ENCODE peak calls at places on chromosomes 13 and 19, in five cellular contexts. One of them, this sample, is unnamed.

GRCh38 chr13:19658831-19659230 is 25.4 kb downstream of the MPHOSPH8 start:
- DNase-seq in Peyer's patch: no peak
- DNase-seq in CD8-positive, alpha-beta T cell: no peak
- DNase-seq in progenitor cell of endocrine pancreas: no peak
- DNase-seq in stomach: no peak
- DNase-seq in this sample: no peak

GRCh38 chr19:58570770-58571574 is 2.2 kb downstream of the MZF1 start:
- DNase-seq in Peyer's patch: peak
- DNase-seq in CD8-positive, alpha-beta T cell: no peak
- DNase-seq in progenitor cell of endocrine pancreas: no peak
- DNase-seq in stomach: no peak
- DNase-seq in this sample: peak

GRCh38 chr13:110430391-110431338 is 123.6 kb downstream of the COL4A2 start:
- DNase-seq in Peyer's patch: no peak
- DNase-seq in CD8-positive, alpha-beta T cell: no peak
- DNase-seq in progenitor cell of endocrine pancreas: no peak
- DNase-seq in stomach: no peak
- DNase-seq in this sample: no peak

GRCh38 chr13:113832631-113833030 is 31.2 kb downstream of the GAS6 start:
- DNase-seq in Peyer's patch: no peak
- DNase-seq in CD8-positive, alpha-beta T cell: no peak
- DNase-seq in progenitor cell of endocrine pancreas: no peak
- DNase-seq in stomach: no peak
- DNase-seq in this sample: no peak

GRCh38 chr13:50914301-50914700 is 4.7 kb downstream of the RNASEH2B start:
- DNase-seq in Peyer's patch: no peak
- DNase-seq in CD8-positive, alpha-beta T cell: no peak
- DNase-seq in progenitor cell of endocrine pancreas: no peak
- DNase-seq in stomach: no peak
- DNase-seq in this sample: no peak

GRCh38 chr13:105442941-105443340 is 1092.5 kb downstream of the EFNB2 start:
- DNase-seq in Peyer's patch: no peak
- DNase-seq in CD8-positive, alpha-beta T cell: no peak
- DNase-seq in progenitor cell of endocrine pancreas: no peak
- DNase-seq in stomach: no peak
- DNase-seq in this sample: no peak

GRCh38 chr13:60356970-60357369 is 40.0 kb upstream of the TDRD3 start:
- DNase-seq in Peyer's patch: no peak
- DNase-seq in CD8-positive, alpha-beta T cell: no peak
- DNase-seq in progenitor cell of endocrine pancreas: no peak
- DNase-seq in stomach: no peak
- DNase-seq in this sample: no peak

GRCh38 chr13:32259116-32259515 is 56.0 kb downstream of the ZAR1L start:
- DNase-seq in Peyer's patch: no peak
- DNase-seq in CD8-positive, alpha-beta T cell: no peak
- DNase-seq in progenitor cell of endocrine pancreas: no peak
- DNase-seq in stomach: no peak
- DNase-seq in this sample: no peak

GRCh38 chr19:49852631-49853126 is 1.7 kb downstream of the PTOV1 start:
- DNase-seq in Peyer's patch: no peak
- DNase-seq in CD8-positive, alpha-beta T cell: no peak
- DNase-seq in progenitor cell of endocrine pancreas: no peak
- DNase-seq in stomach: no peak
- DNase-seq in this sample: no peak

GRCh38 chr19:7004313-7004931 is 16.8 kb downstream of the MBD3L2B start:
- DNase-seq in Peyer's patch: no peak
- DNase-seq in CD8-positive, alpha-beta T cell: no peak
- DNase-seq in progenitor cell of endocrine pancreas: no peak
- DNase-seq in stomach: no peak
- DNase-seq in this sample: no peak
- TF ChIP-seq CTCF in Peyer's patch: no peak
- TF ChIP-seq CTCF in CD8-positive, alpha-beta T cell: peak
- TF ChIP-seq CTCF in progenitor cell of endocrine pancreas: peak
- TF ChIP-seq CTCF in stomach: no peak
- TF ChIP-seq CTCF in this sample: peak

GRCh38 chr19:15244106-15244803 is 12.0 kb upstream of the EPHX3 start:
- DNase-seq in Peyer's patch: no peak
- DNase-seq in CD8-positive, alpha-beta T cell: no peak
- DNase-seq in progenitor cell of endocrine pancreas: no peak
- DNase-seq in stomach: no peak
- DNase-seq in this sample: no peak

GRCh38 chr19:15244808-15245207 is 12.6 kb upstream of the EPHX3 start:
- DNase-seq in Peyer's patch: no peak
- DNase-seq in CD8-positive, alpha-beta T cell: no peak
- DNase-seq in progenitor cell of endocrine pancreas: no peak
- DNase-seq in stomach: no peak
- DNase-seq in this sample: no peak

GRCh38 chr19:15247107-15248014 is 15.1 kb upstream of the EPHX3 start:
- DNase-seq in Peyer's patch: no peak
- DNase-seq in CD8-positive, alpha-beta T cell: no peak
- DNase-seq in progenitor cell of endocrine pancreas: no peak
- DNase-seq in stomach: no peak
- DNase-seq in this sample: no peak

GRCh38 chr19:15245370-15246197 is 13.3 kb upstream of the EPHX3 start:
- DNase-seq in Peyer's patch: no peak
- DNase-seq in CD8-positive, alpha-beta T cell: no peak
- DNase-seq in progenitor cell of endocrine pancreas: no peak
- DNase-seq in stomach: no peak
- DNase-seq in this sample: no peak

DNA sequence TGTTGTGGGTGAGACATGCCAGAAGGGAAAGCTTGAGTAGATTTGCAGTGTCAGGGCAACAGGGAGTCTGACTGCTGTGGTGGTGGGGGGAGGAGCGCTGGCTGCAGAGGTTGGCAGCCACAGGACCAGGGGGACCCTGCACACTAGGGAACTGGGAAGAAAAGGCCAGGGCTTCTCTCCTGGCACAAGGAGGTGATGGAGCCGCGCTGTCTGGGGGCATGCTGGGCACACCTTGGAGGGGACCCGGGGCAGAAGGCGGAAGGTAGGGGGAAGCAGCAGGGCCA is 13.9 kb upstream of the EPHX3 start:
- DNase-seq in Peyer's patch: no peak
- DNase-seq in CD8-positive, alpha-beta T cell: no peak
- DNase-seq in progenitor cell of endocrine pancreas: no peak
- DNase-seq in stomach: no peak
- DNase-seq in this sample: no peak
- TF ChIP-seq CTCF in Peyer's patch: no peak
- TF ChIP-seq CTCF in CD8-positive, alpha-beta T cell: no peak
- TF ChIP-seq CTCF in progenitor cell of endocrine pancreas: no peak
- TF ChIP-seq CTCF in stomach: no peak
- TF ChIP-seq CTCF in this sample: no peak

DNA sequence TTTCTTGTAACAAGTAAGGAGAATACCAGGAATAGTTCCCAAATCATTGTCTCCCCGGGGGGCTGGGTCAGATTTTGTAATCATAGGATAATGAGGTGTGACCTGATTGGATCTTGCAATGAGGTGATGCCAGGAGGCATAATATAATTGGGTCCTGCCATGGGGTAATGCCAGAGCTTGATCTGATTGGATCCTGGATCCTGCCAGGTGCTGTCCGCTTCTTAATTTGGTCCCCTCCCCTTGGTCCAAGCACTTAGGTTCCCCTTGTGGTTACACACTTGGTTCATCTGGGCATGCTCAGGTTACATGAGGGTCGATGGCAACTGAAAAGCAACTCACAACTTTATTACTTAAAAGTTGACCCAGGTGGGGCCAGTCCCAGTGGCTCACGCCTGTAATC is 20.1 kb downstream of the RASL11A start:
- DNase-seq in Peyer's patch: no peak
- DNase-seq in CD8-positive, alpha-beta T cell: peak
- DNase-seq in progenitor cell of endocrine pancreas: no peak
- DNase-seq in stomach: no peak
- DNase-seq in this sample: no peak
- TF ChIP-seq CTCF in Peyer's patch: no peak
- TF ChIP-seq CTCF in CD8-positive, alpha-beta T cell: no peak
- TF ChIP-seq CTCF in progenitor cell of endocrine pancreas: no peak
- TF ChIP-seq CTCF in stomach: no peak
- TF ChIP-seq CTCF in this sample: no peak

GRCh38 chr19:30841934-30842333 is 469.8 kb downstream of the ZNF536 start:
- DNase-seq in Peyer's patch: no peak
- DNase-seq in CD8-positive, alpha-beta T cell: no peak
- DNase-seq in progenitor cell of endocrine pancreas: no peak
- DNase-seq in stomach: no peak
- DNase-seq in this sample: no peak
- TF ChIP-seq CTCF in Peyer's patch: no peak
- TF ChIP-seq CTCF in CD8-positive, alpha-beta T cell: no peak
- TF ChIP-seq CTCF in progenitor cell of endocrine pancreas: no peak
- TF ChIP-seq CTCF in stomach: no peak
- TF ChIP-seq CTCF in this sample: no peak

DNA sequence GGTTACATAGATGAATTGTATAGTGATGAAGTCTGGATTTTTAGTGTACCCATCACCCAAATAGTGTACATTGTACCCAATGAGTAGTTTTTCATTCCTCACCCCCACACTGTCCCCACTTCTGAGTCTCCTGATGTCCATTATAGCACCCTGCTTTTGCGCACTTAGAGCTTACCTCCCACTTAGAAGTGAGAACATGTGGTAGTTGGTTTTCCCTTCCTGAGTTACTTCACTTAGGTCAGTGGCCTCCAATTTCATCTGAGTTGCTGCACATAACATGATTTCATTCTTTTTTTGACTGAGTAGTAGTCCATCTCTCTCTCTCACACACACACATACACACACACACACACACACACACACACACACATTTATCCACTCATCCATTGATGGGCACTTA is 43.2 kb upstream of the ALOX5AP start:
- DNase-seq in Peyer's patch: no peak
- DNase-seq in CD8-positive, alpha-beta T cell: no peak
- DNase-seq in progenitor cell of endocrine pancreas: no peak
- DNase-seq in stomach: no peak
- DNase-seq in this sample: no peak
- TF ChIP-seq CTCF in Peyer's patch: no peak
- TF ChIP-seq CTCF in CD8-positive, alpha-beta T cell: no peak
- TF ChIP-seq CTCF in progenitor cell of endocrine pancreas: no peak
- TF ChIP-seq CTCF in stomach: no peak
- TF ChIP-seq CTCF in this sample: no peak

GRCh38 chr19:35216833-35217707 is 11.5 kb downstream of the FAM187B start:
- DNase-seq in Peyer's patch: peak
- DNase-seq in CD8-positive, alpha-beta T cell: peak
- DNase-seq in progenitor cell of endocrine pancreas: no peak
- DNase-seq in stomach: peak
- DNase-seq in this sample: no peak
- TF ChIP-seq CTCF in Peyer's patch: peak
- TF ChIP-seq CTCF in CD8-positive, alpha-beta T cell: no peak
- TF ChIP-seq CTCF in progenitor cell of endocrine pancreas: no peak
- TF ChIP-seq CTCF in stomach: no peak
- TF ChIP-seq CTCF in this sample: no peak

GRCh38 chr13:44140146-44140545 is 233.5 kb upstream of the SERP2 start:
- DNase-seq in Peyer's patch: peak
- DNase-seq in CD8-positive, alpha-beta T cell: no peak
- DNase-seq in progenitor cell of endocrine pancreas: no peak
- DNase-seq in stomach: peak
- DNase-seq in this sample: no peak

GRCh38 chr13:44141213-44141724 is 232.4 kb upstream of the SERP2 start:
- DNase-seq in Peyer's patch: no peak
- DNase-seq in CD8-positive, alpha-beta T cell: no peak
- DNase-seq in progenitor cell of endocrine pancreas: no peak
- DNase-seq in stomach: no peak
- DNase-seq in this sample: no peak

GRCh38 chr13:44142540-44142867 is 231.1 kb upstream of the SERP2 start:
- DNase-seq in Peyer's patch: no peak
- DNase-seq in CD8-positive, alpha-beta T cell: no peak
- DNase-seq in progenitor cell of endocrine pancreas: no peak
- DNase-seq in stomach: no peak
- DNase-seq in this sample: no peak

GRCh38 chr13:44142911-44143665 is 230.5 kb upstream of the SERP2 start:
- DNase-seq in Peyer's patch: no peak
- DNase-seq in CD8-positive, alpha-beta T cell: no peak
- DNase-seq in progenitor cell of endocrine pancreas: no peak
- DNase-seq in stomach: no peak
- DNase-seq in this sample: no peak

DNA sequence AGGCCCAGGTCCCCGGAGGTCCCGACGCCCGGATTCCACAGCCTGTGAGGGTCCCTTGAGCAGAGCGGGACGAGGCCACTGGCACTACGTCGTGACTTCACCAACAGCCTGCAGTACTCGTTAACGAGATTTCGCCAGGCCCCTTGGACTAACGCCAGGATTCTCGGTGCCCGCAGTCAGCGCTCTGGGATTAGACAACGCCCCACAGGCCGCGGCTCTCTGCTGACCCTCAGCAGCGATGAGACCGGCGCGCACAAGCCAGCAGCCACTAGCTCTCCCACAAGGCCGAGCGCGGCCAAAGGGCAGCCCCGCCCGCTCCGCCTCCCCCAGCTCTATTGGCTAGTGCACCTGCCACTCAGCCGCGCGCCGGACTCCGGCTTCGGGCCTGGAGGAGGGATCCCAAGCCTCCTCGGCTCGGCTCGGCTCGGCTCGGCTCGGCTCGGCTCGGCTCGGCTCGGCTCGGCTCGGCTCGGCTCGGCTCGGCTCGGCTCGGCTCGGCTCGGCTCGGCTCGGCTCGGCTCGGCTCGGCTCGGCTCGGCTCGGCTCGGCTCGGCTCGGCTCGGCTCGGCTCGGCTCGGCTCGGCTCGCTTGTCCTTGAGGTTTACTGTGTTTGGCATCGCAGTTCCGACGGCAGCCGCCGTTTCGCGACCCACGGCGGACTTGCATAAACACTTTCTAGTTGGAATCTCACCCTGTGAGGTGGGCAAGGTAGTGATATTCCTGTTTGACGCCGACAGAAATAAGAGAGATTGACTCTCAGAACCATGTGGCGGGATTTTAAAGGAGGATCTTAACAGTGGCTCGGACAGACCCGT is 231.7 kb upstream of the SERP2 start:
- DNase-seq in Peyer's patch: peak
- DNase-seq in CD8-positive, alpha-beta T cell: peak
- DNase-seq in progenitor cell of endocrine pancreas: peak
- DNase-seq in stomach: peak
- DNase-seq in this sample: peak
- TF ChIP-seq CTCF in Peyer's patch: peak
- TF ChIP-seq CTCF in CD8-positive, alpha-beta T cell: no peak
- TF ChIP-seq CTCF in progenitor cell of endocrine pancreas: peak
- TF ChIP-seq CTCF in stomach: no peak
- TF ChIP-seq CTCF in this sample: no peak

DNA sequence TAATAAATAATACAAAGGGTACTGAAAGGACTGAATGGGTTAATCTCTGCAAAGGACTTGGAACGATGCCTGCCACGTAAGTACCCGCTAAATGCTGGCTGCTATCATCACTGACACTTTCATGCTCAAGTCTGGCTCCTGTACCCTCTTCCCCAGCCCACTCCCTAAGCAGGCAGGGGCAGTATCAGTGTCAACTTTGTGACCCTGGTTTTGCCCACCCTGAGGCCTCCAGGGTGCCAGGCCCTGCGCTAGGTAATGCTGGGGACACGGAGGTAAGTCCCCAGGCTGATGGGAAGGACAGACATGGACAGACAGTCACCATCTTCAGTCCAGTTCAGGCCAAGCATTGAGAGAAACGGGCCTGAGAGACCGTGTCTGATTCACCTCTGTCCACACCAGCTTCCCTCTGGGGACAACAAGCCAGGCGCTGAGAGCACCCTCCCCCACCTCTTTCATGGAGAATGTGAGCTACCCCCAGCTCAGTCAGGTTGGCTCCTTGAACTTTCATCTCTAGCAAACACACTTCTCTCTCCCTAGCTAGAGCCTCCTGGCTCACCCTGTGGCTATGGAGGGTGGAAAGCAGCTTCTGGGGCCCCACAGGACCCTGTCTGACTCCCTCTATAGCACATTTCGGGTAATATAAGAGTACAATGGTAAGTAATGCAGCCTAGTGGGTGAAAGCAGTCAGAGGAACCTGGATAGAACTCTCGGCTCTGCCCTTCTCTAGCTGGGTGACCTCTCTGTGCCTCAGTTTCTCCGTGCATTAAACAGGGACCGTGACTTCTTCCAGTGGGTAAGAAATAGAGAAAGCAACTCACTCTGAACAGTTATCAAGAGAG is 758 bp downstream of the ETFB start:
- DNase-seq in Peyer's patch: peak
- DNase-seq in CD8-positive, alpha-beta T cell: no peak
- DNase-seq in progenitor cell of endocrine pancreas: no peak
- DNase-seq in stomach: peak
- DNase-seq in this sample: no peak
- TF ChIP-seq CTCF in Peyer's patch: no peak
- TF ChIP-seq CTCF in CD8-positive, alpha-beta T cell: peak
- TF ChIP-seq CTCF in progenitor cell of endocrine pancreas: no peak
- TF ChIP-seq CTCF in stomach: no peak
- TF ChIP-seq CTCF in this sample: no peak

This sample was measured in natural killer cell.